ENCODE peak calls at places on chromosomes 6 and 20, in seven cellular contexts. G, L, T, H, V, Y and C are unnamed samples.
A peak's percentile ranks its signal among the peaks of the same experiment; 100 is the strongest.

GRCh38 chr6:3356056-3356823 is 97.5 kb downstream of the PSMG4 start:
- DNase-seq in G (peak; percentile 68), L (peak; percentile 74), T (peak; percentile 86), H (peak; percentile 68), V (peak; percentile 66), Y (peak; percentile 63), C (peak; percentile 39)

GRCh38 chr6:90110971-90111370 is 185.7 kb downstream of the BACH2 start:
- DNase-seq in G (no peak), L (peak; percentile 73), T (no peak), H (no peak), V (no peak), Y (no peak), C (no peak)

GRCh38 chr6:83193747-83194582 is 808 bp downstream of the RWDD2A start:
- DNase-seq in G (peak; percentile 45), L (peak; percentile 51), T (peak; percentile 42), H (peak; percentile 60), V (peak; percentile 33), Y (no peak), C (peak; percentile 55)

GRCh38 chr6:125114248-125114858 is 39.2 kb upstream of the TPD52L1 start:
- DNase-seq in G (no peak), L (no peak), T (peak; percentile 82), H (peak; percentile 47), V (peak; percentile 42), Y (peak; percentile 61), C (peak; percentile 40)

GRCh38 chr20:44716309-44717106 is 1.3 kb downstream of the CCN5 start:
- DNase-seq in G (no peak), L (no peak), T (no peak), H (no peak), V (no peak), Y (no peak), C (no peak)

GRCh38 chr20:32820000-32820697 is 395 bp downstream of the MAPRE1 start:
- DNase-seq in G (no peak), L (no peak), T (peak; percentile 46), H (peak; percentile 82), V (peak; percentile 56), Y (peak; percentile 40), C (peak; percentile 92)

GRCh38 chr20:36501367-36502006 is 39.8 kb upstream of the MYL9 start:
- DNase-seq in G (no peak), L (no peak), T (no peak), H (no peak), V (no peak), Y (no peak), C (no peak)

GRCh38 chr20:2210646-2211556 is 84.9 kb upstream of the TGM3 start:
- DNase-seq in G (peak; percentile 27), L (no peak), T (peak; percentile 24), H (no peak), V (peak; percentile 68), Y (peak; percentile 75), C (no peak)

GRCh38 chr6:144066745-144067484 is 28.5 kb downstream of the SF3B5 start:
- DNase-seq in G (no peak), L (no peak), T (no peak), H (no peak), V (no peak), Y (no peak), C (no peak)

GRCh38 chr20:13119583-13119982 is 101.5 kb upstream of the ISM1 start:
- DNase-seq in G (no peak), L (peak; percentile 50), T (no peak), H (peak; percentile 31), V (peak; percentile 34), Y (peak; percentile 57), C (peak; percentile 42)

GRCh38 chr20:39789411-39789810 is 827.3 kb downstream of the DHX35 start:
- DNase-seq in G (no peak), L (no peak), T (no peak), H (no peak), V (no peak), Y (no peak), C (no peak)

GRCh38 chr6:107489636-107490567 is at the start of gene SOBP:
- DNase-seq in G (peak; percentile 83), L (peak; percentile 68), T (peak; percentile 53), H (peak; percentile 79), V (no peak), Y (peak; percentile 47), C (peak; percentile 90)

GRCh38 chr6:107491059-107491609 is 1.2 kb downstream of the SOBP start:
- DNase-seq in G (peak; percentile 78), L (no peak), T (peak; percentile 69), H (peak; percentile 76), V (no peak), Y (peak; percentile 20), C (peak; percentile 80)

GRCh38 chr6:107490568-107491058 is 696 bp downstream of the SOBP start:
- DNase-seq in G (peak; percentile 20), L (no peak), T (peak; percentile 23), H (peak; percentile 31), V (no peak), Y (no peak), C (no peak)

GRCh38 chr6:107488875-107489635 is 862 bp upstream of the SOBP start:
- DNase-seq in G (peak; percentile 56), L (peak; percentile 51), T (peak; percentile 49), H (peak; percentile 65), V (no peak), Y (peak; percentile 20), C (peak; percentile 74)

GRCh38 chr6:107488174-107488874 is 1.6 kb upstream of the SOBP start:
- DNase-seq in G (no peak), L (no peak), T (no peak), H (no peak), V (no peak), Y (no peak), C (no peak)
- H3K27me3 ChIP-seq in G (no peaks in the 10 kb centered on the region), L (peaks cover 44% of the 10 kb centered on the region), T (no peaks in the 10 kb centered on the region), H (no peaks in the 10 kb centered on the region), V (no peaks in the 10 kb centered on the region), Y (peaks cover 18% of the 10 kb centered on the region), C (no peaks in the 10 kb centered on the region)

GRCh38 chr6:679282-679681 is 13.7 kb downstream of the EXOC2 start:
- DNase-seq in G (no peak), L (no peak), T (no peak), H (no peak), V (peak; percentile 33), Y (peak; percentile 75), C (no peak)

GRCh38 chr6:678515-678914 is 14.4 kb downstream of the EXOC2 start:
- DNase-seq in G (no peak), L (no peak), T (no peak), H (no peak), V (no peak), Y (no peak), C (no peak)

GRCh38 chr6:680204-680603 is 12.7 kb downstream of the EXOC2 start:
- DNase-seq in G (no peak), L (no peak), T (no peak), H (no peak), V (no peak), Y (no peak), C (no peak)

GRCh38 chr6:680666-681374 is 12.1 kb downstream of the EXOC2 start:
- DNase-seq in G (no peak), L (no peak), T (no peak), H (no peak), V (no peak), Y (no peak), C (no peak)

GRCh38 chr6:677919-678318 is 15.0 kb downstream of the EXOC2 start:
- DNase-seq in G (no peak), L (no peak), T (no peak), H (no peak), V (no peak), Y (no peak), C (no peak)
- H3K4me1 ChIP-seq in G (no peaks in the 10 kb centered on the region), L (peaks cover 4% of the 10 kb centered on the region), T (no peaks in the 10 kb centered on the region), H (peaks cover 22% of the 10 kb centered on the region), V (peaks cover 16% of the 10 kb centered on the region), Y (peaks cover 19% of the 10 kb centered on the region), C (no peaks in the 10 kb centered on the region)

GRCh38 chr20:31476313-31476623 is 1.2 kb downstream of the REM1 start:
- DNase-seq in G (no peak), L (no peak), T (no peak), H (no peak), V (no peak), Y (no peak), C (no peak)

GRCh38 chr20:31474097-31474436 is 860 bp downstream of the DEFB124 start:
- DNase-seq in G (no peak), L (no peak), T (no peak), H (no peak), V (no peak), Y (no peak), C (no peak)

GRCh38 chr20:31475472-31476312 is 604 bp downstream of the REM1 start:
- DNase-seq in G (no peak), L (no peak), T (no peak), H (no peak), V (no peak), Y (no peak), C (no peak)

GRCh38 chr20:31473331-31474096 is 1.4 kb downstream of the DEFB124 start:
- DNase-seq in G (no peak), L (no peak), T (no peak), H (no peak), V (no peak), Y (no peak), C (no peak)

GRCh38 chr20:31475032-31475431 is at the start of the genes DEFB124 and REM1:
- DNase-seq in G (peak; percentile 77), L (no peak), T (peak; percentile 43), H (no peak), V (no peak), Y (no peak), C (peak; percentile 25)
- H3K4me3 ChIP-seq in G (peak within 1 kb of the TSS; percentile 65), L (no peak within 1 kb of the TSS), T (peak within 1 kb of the TSS; percentile 75), H (no peak within 1 kb of the TSS), V (no peak within 1 kb of the TSS), Y (no peak within 1 kb of the TSS), C (no peak within 1 kb of the TSS)

GRCh38 chr20:62292115-62292514 is 10.7 kb upstream of the ADRM1 start:
- DNase-seq in G (no peak), L (no peak), T (no peak), H (no peak), V (no peak), Y (no peak), C (no peak)

GRCh38 chr20:62293111-62293784 is 9.5 kb upstream of the ADRM1 start:
- DNase-seq in G (no peak), L (no peak), T (no peak), H (no peak), V (no peak), Y (no peak), C (no peak)

GRCh38 chr20:62289131-62289530 is 13.7 kb upstream of the ADRM1 start:
- DNase-seq in G (no peak), L (no peak), T (no peak), H (no peak), V (no peak), Y (no peak), C (no peak)

GRCh38 chr20:62289898-62290297 is 12.9 kb upstream of the ADRM1 start:
- DNase-seq in G (no peak), L (no peak), T (no peak), H (no peak), V (no peak), Y (peak; percentile 15), C (no peak)

DNA sequence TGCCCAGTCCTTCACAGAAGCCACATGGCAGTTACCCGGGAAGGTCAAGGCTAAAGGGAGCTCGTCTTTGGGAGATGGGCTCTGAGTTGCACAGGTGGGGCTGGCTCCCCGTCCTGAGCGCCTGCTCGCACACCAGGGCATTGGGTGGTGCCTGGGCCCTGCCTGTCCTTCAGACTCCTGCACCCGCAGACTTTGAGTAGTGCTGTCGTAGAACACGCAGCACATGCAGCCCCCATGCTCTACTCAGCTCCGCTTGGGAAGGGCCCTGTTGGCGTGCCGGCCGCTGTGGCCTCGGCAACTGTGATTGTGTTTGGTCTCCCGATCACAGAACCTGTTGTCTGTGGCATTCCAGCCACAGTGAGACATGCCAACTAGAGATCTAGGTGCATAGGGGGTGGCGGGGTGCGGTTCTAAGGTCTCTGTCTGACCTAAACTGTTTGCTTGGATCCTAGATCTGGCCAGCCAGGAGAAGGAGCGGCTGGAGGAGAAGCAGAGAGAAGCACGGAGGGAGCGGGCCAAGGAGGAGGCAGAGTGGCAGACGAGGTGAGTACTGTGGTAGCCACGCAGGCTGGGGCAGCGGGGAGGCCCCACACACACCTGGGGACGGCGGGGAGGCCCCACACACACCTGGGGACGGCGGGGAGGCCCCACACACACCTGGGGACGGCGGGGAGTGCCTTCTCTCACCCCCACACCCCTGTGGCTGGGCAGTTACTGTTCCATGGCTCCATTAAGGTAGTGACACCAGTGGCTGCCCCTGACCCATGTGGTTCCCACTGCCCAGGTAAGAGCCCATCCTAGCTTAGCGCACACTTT is 11.3 kb upstream of the ADRM1 start:
- DNase-seq in G (no peak), L (no peak), T (no peak), H (no peak), V (no peak), Y (no peak), C (no peak)
- H3K27me3 ChIP-seq in G (no peaks in the 10 kb centered on the region), L (no peaks in the 10 kb centered on the region), T (no peaks in the 10 kb centered on the region), H (no peaks in the 10 kb centered on the region), V (no peaks in the 10 kb centered on the region), Y (no peaks in the 10 kb centered on the region), C (no peaks in the 10 kb centered on the region)